ENCODE peak calls at places on chromosomes 11 and 22, in ten cellular contexts. T is CD8-positive, alpha-beta memory T cell; S is lung; L is iPS DF 6.9; Q is upper lobe of right lung; R is right lobe of liver; G is heart right ventricle; H is HCT116; P is stomach; D is cardiac muscle cell. V is an unnamed sample. For H3K9me3, the result is how much of the 10 kb centered on the place peaks cover.

GRCh38 chr11:126380909-126381308 is 25.4 kb downstream of the ST3GAL4 start:
- DNase-seq in T (no peak), G (no peak), R (no peak), P (no peak), Q (peak), S (no peak), L (no peak), H (no peak), D (no peak), V (no peak)

GRCh38 chr11:68936358-68936636 is 32.6 kb downstream of the IGHMBP2 start:
- DNase-seq in L (no peak), R (peak), T (no peak), P (no peak), D (no peak), H (no peak), G (no peak), S (no peak), Q (no peak), V (no peak)

GRCh38 chr11:72798361-72798760 is 4.5 kb upstream of the STARD10 start:
- DNase-seq in D (no peak), G (no peak), P (no peak), R (no peak), Q (no peak), L (no peak), S (no peak), T (no peak), H (no peak), V (peak)

GRCh38 chr11:125902315-125902926 is 585 bp downstream of the PUS3 start:
- DNase-seq in R (no peak), H (no peak), S (no peak), Q (no peak), D (no peak), G (no peak), P (no peak), T (no peak), L (no peak), V (no peak)

GRCh38 chr22:43811777-43812148 is 342 bp downstream of the EFCAB6 start:
- DNase-seq in S (no peak), R (no peak), L (no peak), Q (no peak), D (no peak), P (no peak), G (no peak), H (no peak), T (no peak), V (no peak)

GRCh38 chr11:12901874-12902481 is 107.1 kb upstream of the RASSF10 start:
- DNase-seq in Q (no peak), R (no peak), L (no peak), T (no peak), G (no peak), P (no peak), H (no peak), S (no peak), D (no peak), V (no peak)

GRCh38 chr11:10584071-10584501 is 15.6 kb upstream of the LYVE1 start:
- DNase-seq in P (no peak), L (no peak), G (no peak), T (no peak), D (no peak), Q (no peak), R (no peak), H (no peak), S (no peak), V (no peak)

GRCh38 chr11:68974421-68975194 is 6.2 kb downstream of the MRGPRD start:
- DNase-seq in T (no peak), R (no peak), S (no peak), D (no peak), P (no peak), Q (peak), L (no peak), G (no peak), H (peak), V (peak)

GRCh38 chr22:30943368-30943767 is 25.2 kb downstream of the MORC2 start:
- DNase-seq in H (no peak), D (no peak), T (peak), G (no peak), R (peak), P (no peak), Q (no peak), L (no peak), S (no peak), V (no peak)

GRCh38 chr22:40276877-40277823 is 69.2 kb upstream of the ADSL start:
- DNase-seq in S (no peak), H (no peak), P (no peak), Q (no peak), L (no peak), T (no peak), R (no peak), D (no peak), G (no peak), V (no peak)

GRCh38 chr11:124070906-124071621 is 29.9 kb upstream of the OR10G7 start:
- DNase-seq in L (peak), G (peak), H (peak), T (peak), D (peak), P (peak), R (no peak), Q (peak), S (peak), V (peak)

GRCh38 chr22:20038574-20038973 is 17.7 kb downstream of the TANGO2 start:
- DNase-seq in G (no peak), Q (no peak), H (no peak), P (no peak), T (no peak), L (no peak), S (no peak), R (no peak), D (no peak), V (no peak)

GRCh38 chr11:83063073-83063754 is 8.5 kb downstream of the RAB30 start:
- DNase-seq in G (no peak), H (no peak), Q (no peak), S (no peak), R (no peak), L (no peak), D (no peak), P (no peak), T (no peak), V (no peak)

GRCh38 chr11:128476729-128477128 is 110.6 kb downstream of the ETS1 start:
- DNase-seq in G (no peak), Q (no peak), T (peak), P (no peak), R (no peak), H (no peak), L (no peak), S (peak), D (no peak), V (no peak)
- H3K4me3 ChIP-seq in G (no peak), Q (no peak), T (peak), P (no peak), R (no peak), H (no peak), L (no peak), S (no peak), D (no peak), V (no peak)

DNA sequence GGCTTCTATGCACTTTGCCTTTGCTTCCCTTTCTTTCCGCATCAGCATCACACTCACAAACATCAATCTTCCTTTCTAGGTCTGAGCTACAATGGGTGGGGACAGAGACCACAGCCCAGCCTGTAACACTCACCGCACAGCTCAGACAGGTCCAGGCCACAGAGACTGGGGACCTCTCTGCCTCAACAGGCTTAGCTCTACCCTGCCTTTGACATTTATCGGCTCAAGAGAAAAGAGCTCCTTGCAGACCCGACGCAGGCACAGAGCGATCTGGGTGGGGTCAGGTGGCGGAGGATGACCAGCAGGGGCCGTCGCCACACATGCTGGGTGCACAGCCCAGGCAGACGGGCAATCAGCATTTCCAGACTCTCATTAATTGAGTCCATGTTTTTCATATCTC is 837.3 kb downstream of the TBC1D22A start:
- DNase-seq in L (no peak), T (no peak), P (peak), G (no peak), R (no peak), D (no peak), Q (peak), H (no peak), S (no peak), V (no peak)
- H3K9me3 ChIP-seq in L (under half), T (under half), P (under half), G (under half), R (under half), D (under half), Q (under half), H (under half), S (under half), V (under half)

GRCh38 chr11:535519-536454 is at the start of gene HRAS:
- DNase-seq in G (peak), D (peak), S (peak), Q (peak), L (peak), H (peak), P (peak), T (peak), R (peak), V (peak)

GRCh38 chr11:534592-535518 is 521 bp downstream of the HRAS start:
- DNase-seq in L (no peak), G (no peak), H (no peak), T (no peak), S (no peak), D (peak), P (peak), Q (peak), R (peak), V (peak)

GRCh38 chr11:533586-534196 is 1.7 kb downstream of the HRAS start:
- DNase-seq in P (no peak), R (no peak), S (no peak), T (no peak), H (no peak), Q (peak), L (no peak), G (no peak), D (no peak), V (peak)

GRCh38 chr11:533049-533585 is 2.3 kb downstream of the HRAS start:
- DNase-seq in L (no peak), S (no peak), G (no peak), T (no peak), P (no peak), H (no peak), Q (peak), D (no peak), R (no peak), V (peak)

GRCh38 chr11:534197-534591 is 1.2 kb downstream of the HRAS start:
- DNase-seq in T (no peak), S (no peak), H (no peak), L (no peak), R (no peak), Q (no peak), G (no peak), D (no peak), P (no peak), V (no peak)
- H3K27ac ChIP-seq in T (peak), S (no peak), H (peak), L (no peak), R (no peak), Q (peak), G (no peak), D (no peak), P (no peak), V (no peak)

GRCh38 chr22:46079093-46079860 is 71.0 kb upstream of the PPARA start:
- DNase-seq in P (peak), Q (peak), T (no peak), L (no peak), H (no peak), G (peak), S (no peak), R (peak), D (no peak), V (no peak)

GRCh38 chr22:46079861-46080821 is 70.2 kb upstream of the PPARA start:
- DNase-seq in P (peak), Q (peak), R (peak), G (peak), T (no peak), S (no peak), D (no peak), L (no peak), H (no peak), V (no peak)

GRCh38 chr22:46082633-46083032 is 67.7 kb upstream of the PPARA start:
- DNase-seq in R (no peak), H (no peak), D (no peak), G (no peak), S (no peak), L (no peak), P (no peak), T (no peak), Q (no peak), V (no peak)

GRCh38 chr22:46081831-46082210 is 68.5 kb upstream of the PPARA start:
- DNase-seq in D (no peak), H (no peak), P (peak), G (peak), L (no peak), S (no peak), Q (peak), R (peak), T (no peak), V (no peak)

DNA sequence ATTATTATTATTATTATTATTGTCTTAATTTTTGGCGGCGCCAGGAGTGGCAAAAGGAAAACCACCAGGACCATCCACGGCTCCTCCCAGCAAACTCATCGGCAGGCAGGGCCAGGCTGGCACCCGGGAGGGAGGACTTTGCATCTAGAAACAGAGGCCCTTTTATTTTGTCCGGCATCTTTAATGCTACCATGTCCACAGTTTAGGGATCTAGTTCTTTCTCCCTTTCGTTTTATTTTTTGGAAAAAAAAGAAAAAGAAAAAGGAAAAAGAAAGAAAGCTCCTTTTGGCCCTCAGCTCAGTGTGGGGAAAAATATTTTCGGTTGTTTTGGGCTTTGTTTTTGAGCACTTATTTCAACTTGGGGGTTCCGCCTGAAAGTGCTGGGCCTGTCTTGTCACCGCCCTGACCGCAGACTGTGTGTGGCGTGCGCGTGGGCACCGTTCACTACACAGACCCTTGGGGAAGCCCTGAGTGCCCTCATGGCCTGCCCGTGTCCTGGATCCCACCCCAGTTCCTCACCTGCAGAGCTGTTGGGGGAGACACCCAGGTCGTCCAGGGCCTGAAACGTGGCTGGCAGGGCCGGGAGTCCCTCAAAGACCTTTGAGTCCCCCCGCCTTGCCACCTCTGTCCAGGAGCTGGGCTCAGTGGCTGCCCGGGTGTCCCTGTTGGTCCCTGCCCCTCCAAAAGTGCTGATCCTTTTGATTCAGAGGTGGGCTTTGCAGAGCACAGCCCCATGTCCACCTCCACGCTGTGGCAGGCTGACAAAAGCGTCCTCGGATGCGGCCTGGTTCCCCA is 69.1 kb upstream of the PPARA start:
- DNase-seq in R (peak), G (peak), S (no peak), P (peak), H (no peak), T (no peak), D (no peak), L (no peak), Q (peak), V (no peak)
- H3K4me3 ChIP-seq in R (peak), G (peak), S (peak), P (peak), H (peak), T (no peak), D (no peak), L (no peak), Q (peak), V (no peak)

GRCh38 chr22:49032821-49033220 is 794.9 kb downstream of the BRD1 start:
- DNase-seq in S (no peak), Q (peak), G (no peak), P (no peak), T (no peak), L (no peak), D (no peak), H (no peak), R (no peak), V (no peak)
- H3K9me3 ChIP-seq in S (under half), Q (under half), G (under half), P (under half), T (under half), L (under half), D (under half), H (under half), R (under half), V (under half)

GRCh38 chr22:35572552-35572951 is 31.9 kb downstream of the RASD2 start:
- DNase-seq in R (no peak), P (no peak), Q (no peak), L (no peak), S (no peak), D (no peak), H (no peak), G (no peak), T (no peak), V (no peak)
- H3K27ac ChIP-seq in R (no peak), P (no peak), Q (no peak), L (no peak), S (no peak), D (no peak), H (no peak), G (no peak), T (no peak), V (no peak)

GRCh38 chr11:128326791-128327190 is 260.6 kb downstream of the ETS1 start:
- DNase-seq in H (no peak), D (no peak), T (no peak), Q (no peak), S (no peak), L (no peak), P (no peak), G (no peak), R (no peak), V (no peak)

GRCh38 chr11:128331317-128331716 is 256.0 kb downstream of the ETS1 start:
- DNase-seq in H (no peak), R (no peak), P (no peak), S (no peak), D (no peak), L (no peak), Q (no peak), T (no peak), G (no peak), V (no peak)

GRCh38 chr11:128327274-128327673 is 260.1 kb downstream of the ETS1 start:
- DNase-seq in L (no peak), T (no peak), D (no peak), G (no peak), H (no peak), P (no peak), R (no peak), Q (no peak), S (no peak), V (no peak)

GRCh38 chr11:128330203-128330602 is 257.2 kb downstream of the ETS1 start:
- DNase-seq in D (no peak), L (no peak), R (no peak), G (no peak), P (no peak), H (no peak), T (no peak), Q (no peak), S (no peak), V (no peak)

GRCh38 chr11:128328955-128329551 is 258.3 kb downstream of the ETS1 start:
- DNase-seq in R (peak), T (no peak), L (no peak), Q (no peak), P (no peak), S (no peak), H (no peak), D (peak), G (peak), V (no peak)
- H3K4me3 ChIP-seq in R (no peak), T (peak), L (no peak), Q (no peak), P (no peak), S (no peak), H (no peak), D (no peak), G (no peak), V (peak)

GRCh38 chr11:42345933-42346332 is 886.5 kb upstream of the LRRC4C start:
- DNase-seq in G (no peak), T (no peak), P (no peak), S (no peak), D (no peak), Q (no peak), R (no peak), L (no peak), H (no peak), V (no peak)
- H3K9me3 ChIP-seq in G (under half), T (under half), P (under half), S (under half), D (under half), Q (under half), R (under half), L (under half), H (under half), V (under half)

GRCh38 chr11:61908730-61909622 is 8.4 kb downstream of the RAB3IL1 start:
- DNase-seq in R (peak), P (no peak), Q (no peak), L (no peak), H (no peak), G (peak), T (no peak), S (no peak), D (peak), V (no peak)
- H3K27ac ChIP-seq in R (no peak), P (no peak), Q (no peak), L (no peak), H (no peak), G (no peak), T (no peak), S (no peak), D (peak), V (no peak)

DNA sequence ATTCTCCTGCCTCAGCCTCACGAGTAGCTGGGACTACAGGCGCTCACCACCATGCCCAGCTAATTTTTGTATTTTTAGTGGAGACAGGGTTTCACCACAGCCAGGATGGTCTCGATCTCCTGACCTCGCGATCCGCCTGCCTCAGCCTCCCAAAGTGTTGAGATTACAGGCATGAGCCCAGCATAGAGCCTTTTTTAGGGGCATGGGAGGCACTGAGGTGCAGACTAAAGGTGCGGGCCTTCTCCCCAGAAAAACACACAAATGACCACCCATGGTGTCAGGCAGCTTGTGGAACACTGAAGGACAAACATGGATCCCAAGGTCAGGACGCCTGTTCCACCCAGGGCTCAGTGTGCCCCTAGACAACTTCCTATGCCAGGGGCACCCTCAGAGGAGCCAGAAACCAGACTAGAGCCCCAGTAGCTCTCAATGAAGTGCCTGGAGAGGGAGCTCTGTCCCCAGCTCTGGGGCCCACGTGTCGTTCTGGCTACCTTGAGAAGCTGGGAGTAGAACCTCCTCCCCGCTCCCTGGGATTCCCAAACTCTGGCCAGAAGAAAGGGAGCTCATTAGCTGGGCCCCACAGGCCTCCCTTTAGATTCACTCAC is 21.2 kb upstream of the CD5 start:
- DNase-seq in Q (no peak), R (peak), L (no peak), G (no peak), T (no peak), S (no peak), P (no peak), D (no peak), H (no peak), V (no peak)
- H3K4me3 ChIP-seq in Q (no peak), R (no peak), L (no peak), G (no peak), T (peak), S (no peak), P (no peak), D (no peak), H (no peak), V (no peak)